ENCODE peak calls at places on chromosomes 12 and 14, in nine cellular contexts. H is CD4-positive, alpha-beta memory T cell; S is stomach; Y is aorta; O is astrocyte; P is endothelial cell of umbilical vein; M is ovary; J is upper lobe of right lung; I is CD8-positive, alpha-beta memory T cell. Z is an unnamed sample. For H3K27me3, the result is how much of the 10 kb centered on the place peaks cover.

GRCh38 chr14:55136868-55137785 is 8.1 kb downstream of the LGALS3 start:
- DNase-seq in H (no peak), S (peak), Y (peak), O (peak), P (peak), M (peak), J (no peak), I (no peak), Z (no peak)

GRCh38 chr14:95516554-95517209 is at the start of gene SYNE3:
- DNase-seq in H (peak), S (peak), Y (peak), O (no peak), P (no peak), M (peak), J (peak), I (peak), Z (peak)

GRCh38 chr12:78088391-78088832 is 257.7 kb downstream of the NAV3 start:
- DNase-seq in H (no peak), S (no peak), Y (no peak), O (no peak), P (peak), M (no peak), J (no peak), I (no peak), Z (no peak)

GRCh38 chr12:2284321-2284813 is 231.6 kb downstream of the CACNA1C start:
- DNase-seq in H (no peak), S (no peak), Y (no peak), O (peak), P (no peak), M (no peak), J (peak), I (no peak), Z (no peak)

GRCh38 chr12:113120670-113121370 is 14.7 kb downstream of the RASAL1 start:
- DNase-seq in H (no peak), S (no peak), Y (no peak), O (no peak), P (no peak), M (no peak), J (no peak), I (no peak), Z (no peak)

GRCh38 chr14:41609704-41610183 is 3.1 kb downstream of the LRFN5 start:
- DNase-seq in H (no peak), S (no peak), Y (peak), O (peak), P (no peak), M (peak), J (peak), I (no peak), Z (peak)

GRCh38 chr12:70031046-70031445 is 206.0 kb downstream of the MYRFL start:
- DNase-seq in H (no peak), S (no peak), Y (no peak), O (no peak), P (no peak), M (no peak), J (no peak), I (no peak), Z (peak)

GRCh38 chr12:6538420-6539275 is 4.3 kb downstream of the GAPDH start:
- DNase-seq in H (no peak), S (no peak), Y (no peak), O (peak), P (no peak), M (no peak), J (no peak), I (no peak), Z (peak)

GRCh38 chr12:27398466-27398865 is 48.1 kb upstream of the SMCO2 start:
- DNase-seq in H (no peak), S (no peak), Y (no peak), O (no peak), P (no peak), M (no peak), J (no peak), I (no peak), Z (no peak)

GRCh38 chr12:3016191-3016590 is 57.0 kb downstream of the TEAD4 start:
- DNase-seq in H (no peak), S (no peak), Y (no peak), O (no peak), P (no peak), M (no peak), J (no peak), I (no peak), Z (no peak)

GRCh38 chr14:51058382-51058781 is 36.5 kb downstream of the TRIM9 start:
- DNase-seq in H (no peak), S (no peak), Y (no peak), O (no peak), P (no peak), M (no peak), J (no peak), I (no peak), Z (no peak)

GRCh38 chr12:64890873-64891468 is 66.5 kb downstream of the TBC1D30 start:
- DNase-seq in H (peak), S (no peak), Y (no peak), O (peak), P (peak), M (no peak), J (no peak), I (no peak), Z (peak)

GRCh38 chr14:22397338-22397737 is 191.7 kb downstream of the DAD1 start:
- DNase-seq in H (no peak), S (no peak), Y (no peak), O (no peak), P (no peak), M (no peak), J (no peak), I (no peak), Z (no peak)

GRCh38 chr14:100159107-100159864 is at the start of gene DEGS2:
- DNase-seq in H (peak), S (peak), Y (no peak), O (no peak), P (no peak), M (no peak), J (peak), I (peak), Z (peak)

GRCh38 chr14:105487449-105487985 is 831 bp downstream of the CRIP1 start:
- DNase-seq in H (peak), S (peak), Y (no peak), O (no peak), P (no peak), M (peak), J (peak), I (peak), Z (no peak)

GRCh38 chr12:7374423-7375144 is 69.4 kb downstream of the CD163L1 start:
- DNase-seq in H (no peak), S (no peak), Y (peak), O (no peak), P (peak), M (no peak), J (peak), I (no peak), Z (peak)

DNA sequence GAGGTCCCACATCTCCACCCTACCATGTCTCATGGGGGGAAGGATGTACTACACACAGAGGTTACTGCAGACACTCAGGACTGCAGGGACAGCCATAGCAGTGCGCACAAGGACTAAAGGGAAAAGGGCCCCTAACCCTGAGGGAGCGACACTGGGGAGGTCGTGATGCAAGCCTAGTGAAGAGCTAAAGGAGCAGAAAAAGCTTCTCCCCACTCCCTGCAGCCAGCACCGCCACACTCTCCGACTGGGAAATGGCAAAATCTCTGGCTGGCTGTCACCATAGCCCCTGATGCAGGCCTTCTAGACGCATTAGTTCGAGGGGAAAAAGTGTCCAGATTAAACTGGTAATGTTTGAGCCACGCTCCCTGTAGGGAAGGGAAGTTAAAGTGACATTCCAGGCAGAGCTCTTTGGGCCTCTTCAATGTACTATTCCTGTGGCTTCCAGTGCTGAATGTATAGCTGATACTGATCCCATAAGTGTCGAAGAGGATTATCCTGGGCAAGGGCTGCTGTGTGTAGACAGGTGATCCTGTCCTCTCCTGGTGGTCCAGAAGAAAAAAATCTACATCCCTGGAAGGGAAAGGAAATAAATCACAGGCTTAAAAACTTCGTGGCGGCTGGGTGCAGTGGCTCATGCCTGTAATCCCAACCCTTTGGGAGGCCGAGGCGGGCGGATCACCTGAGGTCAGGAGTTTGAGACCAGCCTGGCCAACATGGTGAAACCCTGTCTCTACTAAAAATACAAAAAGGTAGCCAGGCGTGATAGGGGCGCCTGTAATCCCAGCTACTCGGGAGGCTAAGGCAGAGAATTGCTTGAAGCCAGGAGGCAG is 5.4 kb downstream of the POMT2 start:
- DNase-seq in H (no peak), S (no peak), Y (no peak), O (no peak), P (no peak), M (no peak), J (no peak), I (no peak), Z (no peak)
- H3K4me3 ChIP-seq in H (no peak), S (no peak), Y (no peak), O (no peak), P (no peak), M (no peak), J (no peak), I (no peak), Z (no peak)

GRCh38 chr14:28577187-28577586 is 189.4 kb upstream of the FOXG1 start:
- DNase-seq in H (no peak), S (no peak), Y (no peak), O (no peak), P (peak), M (no peak), J (no peak), I (no peak), Z (no peak)

GRCh38 chr14:28576523-28576922 is 190.1 kb upstream of the FOXG1 start:
- DNase-seq in H (no peak), S (no peak), Y (no peak), O (no peak), P (no peak), M (no peak), J (no peak), I (no peak), Z (no peak)

DNA sequence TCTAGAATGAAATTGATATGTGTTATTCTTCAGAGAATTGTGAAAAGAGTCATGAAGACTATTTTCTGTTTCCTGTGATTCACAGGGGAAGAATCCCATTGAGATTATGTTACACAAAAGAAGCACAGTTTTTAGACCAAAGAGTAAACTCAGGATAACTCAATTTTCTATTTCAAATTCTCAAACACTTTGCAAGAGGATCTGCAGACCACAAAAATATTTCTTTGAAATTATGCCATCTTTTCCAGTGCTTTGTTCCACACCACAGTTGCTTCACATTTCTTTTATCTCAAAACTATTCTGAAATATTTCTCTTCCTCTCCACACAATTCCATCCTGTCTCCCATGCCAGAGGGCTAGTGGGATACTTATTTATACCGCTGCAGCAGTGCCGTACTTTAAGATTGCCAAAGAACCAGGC is 188.9 kb upstream of the FOXG1 start:
- DNase-seq in H (no peak), S (no peak), Y (no peak), O (peak), P (peak), M (no peak), J (no peak), I (no peak), Z (no peak)
- H3K27me3 ChIP-seq in H (under half), S (under half), Y (under half), O (under half), P (under half), M (under half), J (under half), I (under half), Z (under half)

GRCh38 chr12:68416826-68417225 is 84.7 kb upstream of the MDM1 start:
- DNase-seq in H (no peak), S (no peak), Y (no peak), O (peak), P (no peak), M (no peak), J (no peak), I (no peak), Z (no peak)

GRCh38 chr12:68411371-68411770 is 79.2 kb upstream of the MDM1 start:
- DNase-seq in H (no peak), S (no peak), Y (no peak), O (no peak), P (no peak), M (no peak), J (no peak), I (no peak), Z (no peak)

GRCh38 chr12:68416350-68416749 is 84.2 kb upstream of the MDM1 start:
- DNase-seq in H (no peak), S (no peak), Y (no peak), O (no peak), P (no peak), M (no peak), J (no peak), I (no peak), Z (no peak)

GRCh38 chr12:68418137-68418460 is 85.9 kb upstream of the MDM1 start:
- DNase-seq in H (no peak), S (no peak), Y (no peak), O (no peak), P (no peak), M (no peak), J (no peak), I (no peak), Z (no peak)

GRCh38 chr12:68414988-68415387 is 82.8 kb upstream of the MDM1 start:
- DNase-seq in H (no peak), S (no peak), Y (no peak), O (no peak), P (no peak), M (no peak), J (no peak), I (no peak), Z (no peak)
- H3K4me3 ChIP-seq in H (no peak), S (no peak), Y (no peak), O (no peak), P (no peak), M (no peak), J (no peak), I (no peak), Z (no peak)

GRCh38 chr12:125687403-125687802 is 622.2 kb downstream of the AACS start:
- DNase-seq in H (no peak), S (no peak), Y (no peak), O (no peak), P (no peak), M (no peak), J (no peak), I (no peak), Z (no peak)

GRCh38 chr12:125688223-125688622 is 623.0 kb downstream of the AACS start:
- DNase-seq in H (no peak), S (no peak), Y (no peak), O (no peak), P (no peak), M (no peak), J (no peak), I (no peak), Z (peak)

GRCh38 chr12:125687820-125688219 is 622.6 kb downstream of the AACS start:
- DNase-seq in H (no peak), S (no peak), Y (peak), O (no peak), P (no peak), M (no peak), J (no peak), I (no peak), Z (no peak)

GRCh38 chr12:125689576-125690410 is 624.6 kb downstream of the AACS start:
- DNase-seq in H (no peak), S (no peak), Y (no peak), O (no peak), P (no peak), M (no peak), J (no peak), I (no peak), Z (peak)

DNA sequence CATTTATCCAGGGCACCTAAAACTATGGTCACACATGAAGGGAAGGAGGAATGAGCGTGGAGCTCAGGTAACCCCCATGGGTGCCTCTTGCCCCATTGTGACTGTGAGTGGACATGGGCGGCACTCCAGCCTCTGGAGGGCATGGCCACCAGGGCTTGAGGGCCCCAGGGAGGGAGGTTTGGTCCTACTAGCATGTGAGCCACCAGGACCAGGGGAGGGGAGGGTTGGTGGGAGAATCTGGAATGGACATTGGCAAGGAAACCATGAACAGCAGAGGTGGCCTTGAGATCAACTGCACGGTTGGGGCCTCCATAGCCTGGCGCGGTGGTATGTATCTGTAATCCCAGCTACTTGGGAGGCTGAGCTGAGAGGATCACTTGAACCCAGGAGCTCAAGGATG is 623.6 kb downstream of the AACS start:
- DNase-seq in H (no peak), S (no peak), Y (no peak), O (no peak), P (no peak), M (no peak), J (no peak), I (no peak), Z (peak)
- H3K27me3 ChIP-seq in H (under half), S (under half), Y (under half), O (under half), P (under half), M (under half), J (under half), I (under half), Z (under half)

DNA sequence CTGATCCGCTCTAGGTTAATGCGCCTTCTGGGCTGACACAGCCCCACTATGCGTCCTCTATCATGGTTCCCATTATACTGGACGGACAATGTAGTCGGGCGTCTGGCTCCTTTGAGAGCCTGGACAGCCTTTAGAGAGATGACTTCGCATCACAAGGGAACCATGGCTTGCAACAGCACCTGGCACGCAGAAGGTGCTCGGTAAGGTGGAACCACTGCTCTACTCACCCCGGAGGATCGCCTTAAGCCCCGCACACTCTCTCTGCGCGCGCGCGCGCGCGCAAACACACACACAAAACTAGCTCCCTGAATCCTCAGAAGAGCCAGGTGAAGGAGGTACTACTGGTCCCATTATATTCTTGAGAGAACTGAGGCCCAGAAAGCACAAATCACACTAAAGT is 7.1 kb downstream of the MAP3K12 start:
- DNase-seq in H (no peak), S (no peak), Y (no peak), O (no peak), P (no peak), M (peak), J (peak), I (no peak), Z (peak)
- H3K4me3 ChIP-seq in H (no peak), S (peak), Y (peak), O (peak), P (peak), M (peak), J (peak), I (no peak), Z (peak)

GRCh38 chr12:5430639-5431603 is 987 bp upstream of the NTF3 start:
- DNase-seq in H (no peak), S (no peak), Y (peak), O (no peak), P (peak), M (peak), J (no peak), I (no peak), Z (peak)
- H3K27me3 ChIP-seq in H (under half), S (under half), Y (under half), O (half or more), P (half or more), M (under half), J (half or more), I (under half), Z (half or more)

DNA sequence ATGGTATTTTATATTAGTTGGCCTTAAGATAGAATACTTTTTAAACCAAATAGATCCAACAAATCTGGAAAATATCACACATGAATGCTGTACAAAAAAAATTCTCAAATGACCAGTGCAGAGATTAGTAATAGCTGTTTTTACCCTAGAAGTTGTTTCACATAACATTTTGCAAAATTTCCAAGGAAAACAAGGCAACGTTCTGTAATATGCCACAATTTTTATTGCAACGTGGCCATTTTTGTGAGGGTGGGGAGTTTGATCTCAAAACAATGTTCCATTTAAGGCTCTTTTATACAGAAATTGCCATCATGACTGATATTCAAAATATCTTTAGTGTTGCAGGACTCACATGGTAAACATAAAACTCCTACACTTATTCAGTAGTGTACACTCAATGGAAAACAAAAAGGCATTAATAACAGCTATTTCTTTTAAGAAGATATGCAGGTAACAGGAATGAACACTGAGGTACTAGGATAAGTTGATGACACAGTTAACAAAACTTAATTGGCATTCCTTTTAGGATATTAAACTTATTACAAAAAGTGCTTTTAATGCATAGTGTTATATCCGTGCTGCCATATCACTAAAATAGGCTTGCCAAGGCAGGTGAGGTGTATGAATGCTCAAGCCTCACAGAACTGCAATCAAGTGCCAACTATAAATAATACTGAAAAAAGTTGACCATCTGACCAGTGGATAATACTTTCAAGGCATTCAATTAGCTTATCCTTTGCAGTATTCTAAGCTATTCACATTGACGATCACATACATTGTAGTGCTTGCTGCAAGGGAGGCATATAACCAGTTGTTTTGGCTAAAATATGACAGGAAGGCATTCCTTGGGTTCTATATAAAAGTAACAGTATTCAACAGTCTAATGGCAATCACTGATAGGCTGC is 2.3 kb downstream of the CFL2 start:
- DNase-seq in H (no peak), S (no peak), Y (no peak), O (no peak), P (no peak), M (no peak), J (no peak), I (no peak), Z (no peak)
- H3K4me3 ChIP-seq in H (no peak), S (no peak), Y (peak), O (peak), P (no peak), M (peak), J (no peak), I (no peak), Z (no peak)

GRCh38 chr12:54589964-54590363 is 1.5 kb upstream of the PPP1R1A start:
- DNase-seq in H (no peak), S (no peak), Y (no peak), O (no peak), P (no peak), M (no peak), J (no peak), I (no peak), Z (peak)
- H3K27me3 ChIP-seq in H (under half), S (under half), Y (under half), O (under half), P (half or more), M (under half), J (under half), I (under half), Z (under half)

Z was measured in H7.